ENCODE peak calls at places on chromosome 18, in five cellular contexts. G is astrocyte of the spinal cord, H is IMR-90, X is endodermal cell, J is neuronal stem cell. K is an unnamed sample.

GRCh38 chr18:39751926-39752325 is 2186.3 kb upstream of the CELF4 start:
- DNase-seq in J (no peak), H (no peak), G (no peak), X (no peak), K (no peak)

GRCh38 chr18:52353589-52353988 is 13.6 kb downstream of the DCC start:
- DNase-seq in J (no peak), G (no peak), H (no peak), X (no peak), K (no peak)

GRCh38 chr18:3383381-3383915 is 66.5 kb upstream of the TGIF1 start:
- DNase-seq in J (peak; percentile 32), G (no peak), X (peak; percentile 50), H (no peak), K (no peak)

GRCh38 chr18:74387362-74387761 is 69.7 kb downstream of the DIPK1C start:
- DNase-seq in H (no peak), J (no peak), G (no peak), X (no peak), K (no peak)

GRCh38 chr18:4438938-4439337 is 16.2 kb downstream of the DLGAP1 start:
- DNase-seq in G (no peak), X (peak; percentile 63), J (no peak), H (no peak), K (no peak)

GRCh38 chr18:31931886-31932240 is 11.1 kb downstream of the TRAPPC8 start:
- DNase-seq in G (no peak), X (peak; percentile 20), H (no peak), J (no peak), K (no peak)

GRCh38 chr18:25089470-25089869 is 262.5 kb downstream of the ZNF521 start:
- DNase-seq in H (no peak), X (no peak), G (no peak), J (no peak), K (no peak)

GRCh38 chr18:76752400-76752799 is 70.0 kb upstream of the ZNF236 start:
- DNase-seq in X (no peak), G (no peak), H (no peak), J (no peak), K (no peak)

GRCh38 chr18:69469444-69469919 is 68.8 kb downstream of the DOK6 start:
- DNase-seq in J (no peak), G (no peak), X (peak; percentile 84), H (no peak), K (no peak)

GRCh38 chr18:58268849-58269248 is 224.8 kb downstream of the NEDD4L start:
- DNase-seq in J (no peak), H (peak; percentile 55), X (peak; percentile 42), G (peak; percentile 50), K (peak; percentile 32)

GRCh38 chr18:49663755-49664085 is 101.9 kb downstream of the LIPG start:
- DNase-seq in H (no peak), X (no peak), G (no peak), J (no peak), K (no peak)

GRCh38 chr18:76993573-76993972 is 139.0 kb downstream of the MBP start:
- DNase-seq in G (no peak), H (no peak), X (peak; percentile 27), J (no peak), K (no peak)

GRCh38 chr18:9413586-9413985 is 61.7 kb upstream of the RALBP1 start:
- DNase-seq in X (no peak), G (peak; percentile 84), J (no peak), H (peak; percentile 91), K (no peak)

GRCh38 chr18:76354348-76354747 is 140.7 kb downstream of the ZNF516 start:
- DNase-seq in H (peak; percentile 72), G (peak; percentile 66), J (no peak), X (no peak), K (no peak)

GRCh38 chr18:41719808-41720207 is 235.2 kb upstream of the PIK3C3 start:
- DNase-seq in H (no peak), X (no peak), G (no peak), J (no peak), K (no peak)

GRCh38 chr18:62200121-62200914 is 13.3 kb downstream of the RELCH start:
- DNase-seq in X (no peak), G (no peak), H (peak; percentile 36), J (no peak), K (no peak)

GRCh38 chr18:74139888-74140287 is 7.7 kb downstream of the FBXO15 start:
- DNase-seq in H (peak; percentile 87), G (peak; percentile 58), J (no peak), X (no peak), K (no peak)

GRCh38 chr18:3836483-3836882 is 386.5 kb downstream of the TGIF1 start:
- DNase-seq in J (no peak), H (no peak), G (no peak), X (no peak), K (no peak)

GRCh38 chr18:3541549-3542386 is 91.8 kb downstream of the TGIF1 start:
- DNase-seq in H (no peak), G (no peak), X (no peak), J (no peak), K (no peak)

GRCh38 chr18:9986156-9986930 is 72.5 kb downstream of the VAPA start:
- DNase-seq in H (no peak), G (no peak), X (no peak), J (no peak), K (no peak)

GRCh38 chr18:44742741-44743311 is 62.1 kb downstream of the SETBP1 start:
- DNase-seq in J (no peak), G (peak; percentile 81), H (peak; percentile 29), X (no peak), K (peak; percentile 57)

GRCh38 chr18:8468911-8469310 is 140.3 kb upstream of the RAB12 start:
- DNase-seq in J (no peak), H (peak; percentile 23), G (peak; percentile 75), X (no peak), K (no peak)

GRCh38 chr18:9404565-9405060 is 70.0 kb downstream of the TWSG1 start:
- DNase-seq in X (no peak), G (no peak), H (no peak), J (no peak), K (no peak)

GRCh38 chr18:2223859-2224258 is 347.4 kb downstream of the METTL4 start:
- DNase-seq in X (peak; percentile 71), G (peak; percentile 71), H (peak; percentile 6), J (peak; percentile 18), K (no peak)

GRCh38 chr18:68623342-68623741 is 91.6 kb downstream of the TMX3 start:
- DNase-seq in J (peak; percentile 60), G (peak; percentile 80), H (peak; percentile 84), X (peak; percentile 83), K (no peak)

DNA sequence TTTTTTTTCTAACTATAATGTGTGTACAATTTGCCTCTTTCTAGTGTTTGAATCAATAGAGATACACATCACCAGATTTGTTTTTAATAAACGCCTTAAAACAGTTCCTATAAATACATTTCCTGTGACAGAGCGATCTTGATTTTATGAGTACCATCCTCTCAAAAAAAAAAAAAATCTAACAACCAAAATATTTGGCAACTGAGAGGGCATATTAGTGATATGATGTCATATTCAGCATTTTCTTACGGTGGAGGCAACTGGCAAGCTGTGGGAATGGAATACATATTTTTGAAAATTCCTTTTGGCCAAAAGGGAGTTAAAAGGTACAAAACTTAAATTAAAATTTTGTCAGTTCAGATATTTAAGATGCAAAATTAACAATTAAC is 268.5 kb downstream of the TCF4 start:
- DNase-seq in J (no peak), H (peak; percentile 62), X (no peak), G (peak; percentile 44), K (no peak)
- H3K4me3 ChIP-seq in J (no peak overlapping the region), H (no peak overlapping the region), X (no peak overlapping the region), G (peak overlapping the region; percentile 33), K (no peak overlapping the region)

DNA sequence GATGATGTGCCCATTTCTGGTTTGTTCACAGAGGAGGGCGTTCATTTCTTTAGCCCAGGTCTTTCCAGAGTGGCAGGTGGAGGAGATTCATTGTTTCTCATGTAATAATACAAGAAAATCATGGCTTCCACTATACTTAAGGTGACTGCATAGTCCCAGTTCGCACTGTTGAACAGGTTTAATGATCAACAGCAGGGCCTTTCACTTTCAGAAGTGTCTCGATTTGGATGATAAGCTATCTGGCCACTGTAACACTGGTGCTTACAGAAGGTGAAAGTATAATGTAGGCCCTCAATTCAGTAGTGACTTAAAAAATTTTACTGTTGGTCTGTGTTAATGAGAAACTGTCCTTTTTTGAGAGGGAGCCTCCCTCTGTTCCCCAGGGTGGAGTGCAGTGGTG is 1.4 kb downstream of the RMC1 start:
- DNase-seq in H (no peak), X (no peak), J (no peak), G (no peak), K (no peak)
- H3K4me3 ChIP-seq in H (no peak overlapping the region), X (peak overlapping the region; percentile 82), J (peak overlapping the region; percentile 62), G (no peak overlapping the region), K (no peak overlapping the region)

GRCh38 chr18:48136544-48137353 is 206.3 kb upstream of the SMAD2 start:
- DNase-seq in X (peak; percentile 68), G (no peak), H (no peak), J (no peak), K (peak; percentile 92)
- H3K4me3 ChIP-seq in X (peak overlapping the region; percentile 78), G (no peak overlapping the region), H (no peak overlapping the region), J (no peak overlapping the region), K (peak overlapping the region; percentile 63)

GRCh38 chr18:13134551-13135401 is 83.8 kb upstream of the LDLRAD4 start:
- DNase-seq in X (no peak), J (no peak), G (no peak), H (no peak), K (no peak)
- H3K4me3 ChIP-seq in X (no peak overlapping the region), J (no peak overlapping the region), G (no peak overlapping the region), H (no peak overlapping the region), K (no peak overlapping the region)

GRCh38 chr18:79956276-79956675 is 4.8 kb upstream of the SLC66A2 start:
- DNase-seq in J (no peak), G (no peak), X (peak; percentile 24), H (no peak), K (no peak)
- H3K4me3 ChIP-seq in J (no peak overlapping the region), G (no peak overlapping the region), X (no peak overlapping the region), H (no peak overlapping the region), K (no peak overlapping the region)

DNA sequence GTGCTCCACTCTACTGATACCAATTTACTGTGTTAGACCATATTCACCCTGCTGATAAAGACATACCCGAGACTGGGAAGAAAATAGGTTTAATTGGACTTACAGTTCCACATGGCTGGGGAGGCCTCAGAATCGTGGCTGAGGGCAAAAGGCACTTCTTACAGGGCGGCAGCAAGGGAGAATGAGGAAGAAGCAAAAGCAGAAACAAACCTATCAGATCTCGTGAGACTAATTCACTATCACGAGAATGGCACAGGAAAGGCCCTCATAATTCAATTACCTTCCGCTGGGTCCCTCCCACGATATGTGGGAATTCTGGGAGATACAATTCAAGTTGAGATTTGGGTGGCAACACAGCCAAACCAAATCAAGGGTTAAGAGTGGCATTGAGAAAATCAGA is 65.2 kb downstream of the LDLRAD4 start:
- DNase-seq in G (no peak), J (no peak), H (no peak), X (no peak), K (no peak)
- H3K4me3 ChIP-seq in G (no peak overlapping the region), J (no peak overlapping the region), H (no peak overlapping the region), X (no peak overlapping the region), K (no peak overlapping the region)

DNA sequence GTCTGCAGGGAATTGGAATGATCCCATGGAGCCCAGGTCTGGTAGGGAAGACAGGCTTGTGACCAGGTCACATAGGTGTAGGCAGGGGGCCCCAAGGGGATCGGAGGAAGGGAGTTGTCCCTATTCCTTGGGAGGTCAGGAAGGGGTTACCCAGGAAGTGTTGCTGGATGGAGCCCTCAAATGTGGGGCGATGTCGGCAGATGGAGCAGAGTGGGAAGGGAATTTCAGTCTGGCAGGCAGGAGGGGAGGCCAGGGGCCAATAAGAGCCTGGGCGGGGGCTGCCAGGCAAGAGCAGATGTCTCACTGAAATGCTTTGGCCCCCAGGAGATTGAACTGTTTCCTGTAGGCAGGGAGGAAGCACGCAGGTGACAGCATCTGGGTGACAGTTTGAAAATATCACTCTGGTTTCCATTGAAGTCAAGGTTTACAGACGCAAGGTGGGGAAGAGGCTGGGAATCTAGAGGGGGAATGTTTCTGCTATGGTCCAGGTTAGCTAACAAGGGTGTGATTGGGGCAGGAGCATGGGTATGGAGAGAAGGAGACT is 81.5 kb upstream of the SMAD2 start:
- DNase-seq in X (peak; percentile 28), G (no peak), J (no peak), H (no peak), K (no peak)
- H3K4me3 ChIP-seq in X (no peak overlapping the region), G (no peak overlapping the region), J (no peak overlapping the region), H (no peak overlapping the region), K (no peak overlapping the region)